ENCODE peak calls at places on chromosomes 7 and 10, in four cellular contexts. L is suprapubic skin, E is endothelial cell of umbilical vein, U is neural progenitor cell. W is an unnamed sample.
A peak's percentile ranks its signal among the peaks of the same experiment; 100 is the strongest.

GRCh38 chr7:46930336-46930735 is 651.6 kb downstream of the TNS3 start:
- DNase-seq in U (no peak), L (no peak), E (peak; percentile 9), W (peak; percentile 95)

GRCh38 chr10:73537288-73537687 is 41.5 kb upstream of the PPP3CB start:
- DNase-seq in L (no peak), E (no peak), U (no peak), W (no peak)

GRCh38 chr10:29622382-29622885 is 12.3 kb downstream of the SVIL start:
- DNase-seq in E (no peak), U (no peak), L (no peak), W (no peak)

GRCh38 chr7:129800901-129801300 is 151.9 kb downstream of the UBE2H start:
- DNase-seq in L (no peak), E (no peak), U (no peak), W (no peak)

GRCh38 chr7:101823086-101823485 is 5.7 kb downstream of the CUX1 start:
- DNase-seq in E (no peak), L (no peak), U (no peak), W (no peak)

GRCh38 chr10:103154464-103155299 is 38.4 kb downstream of the NT5C2 start:
- DNase-seq in U (peak; percentile 21), L (no peak), E (peak; percentile 80), W (peak; percentile 40)

GRCh38 chr10:96560970-96561887 is 25.6 kb downstream of the TM9SF3 start:
- DNase-seq in L (no peak), U (no peak), E (no peak), W (peak; percentile 30)

GRCh38 chr10:69413221-69413865 is 3.4 kb downstream of the TACR2 start:
- DNase-seq in E (peak; percentile 67), L (no peak), U (peak; percentile 83), W (peak; percentile 93)

GRCh38 chr10:22253578-22253882 is 35.7 kb upstream of the EBLN1 start:
- DNase-seq in E (peak; percentile 6), U (peak; percentile 72), L (peak; percentile 70), W (no peak)

GRCh38 chr10:93447970-93448369 is 34.2 kb downstream of the MYOF start:
- DNase-seq in L (no peak), E (no peak), U (no peak), W (no peak)
- H3K4me1 ChIP-seq in L (peaks cover 38% of the 10 kb centered on the region), E (peaks cover 16% of the 10 kb centered on the region), U (peaks cover 16% of the 10 kb centered on the region), W (peaks cover 18% of the 10 kb centered on the region)

DNA sequence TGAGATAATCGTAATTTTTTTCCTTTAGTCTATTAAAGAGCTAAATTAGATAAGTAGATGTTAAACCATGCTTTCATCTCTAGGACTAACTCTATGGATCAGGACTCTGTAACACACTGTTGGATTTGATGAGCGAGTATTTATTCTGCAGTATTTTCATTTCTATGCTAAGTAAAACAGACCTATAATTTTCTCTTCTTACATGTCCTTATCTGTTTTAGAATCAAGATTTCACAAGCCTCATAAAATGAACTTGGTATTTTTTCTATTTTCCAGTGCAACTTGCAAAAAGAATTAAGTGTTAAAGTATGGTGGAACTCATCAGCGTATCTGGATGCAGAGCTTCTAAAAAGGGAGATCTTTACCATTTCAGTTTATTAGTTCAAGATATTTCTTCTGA is 2.4 kb downstream of the CACUL1 start:
- DNase-seq in L (no peak), U (no peak), E (no peak), W (peak; percentile 43)
- H3K4me3 ChIP-seq in L (peak overlapping the region; percentile 67), U (peak overlapping the region; percentile 91), E (no peak overlapping the region), W (peak overlapping the region; percentile 85)

GRCh38 chr7:28539289-28539981 is 127.1 kb downstream of the CREB5 start:
- DNase-seq in L (no peak), U (no peak), E (no peak), W (no peak)
- H3K27me3 ChIP-seq in L (no peaks in the 10 kb centered on the region), U (no peaks in the 10 kb centered on the region), E (peaks cover 6% of the 10 kb centered on the region), W (no peaks in the 10 kb centered on the region)

GRCh38 chr7:142855401-142855743 is 496 bp downstream of the EPHB6 start:
- DNase-seq in U (peak; percentile 48), E (no peak), L (no peak), W (peak; percentile 35)

GRCh38 chr7:142851269-142851668 is 3.6 kb upstream of the EPHB6 start:
- DNase-seq in U (no peak), L (no peak), E (no peak), W (no peak)

GRCh38 chr7:142854505-142855400 is at the start of gene EPHB6:
- DNase-seq in E (no peak), U (peak; percentile 87), L (peak; percentile 89), W (peak; percentile 93)

GRCh38 chr7:142855756-142856564 is 1.1 kb downstream of the EPHB6 start:
- DNase-seq in E (no peak), L (peak; percentile 89), U (no peak), W (peak; percentile 69)

DNA sequence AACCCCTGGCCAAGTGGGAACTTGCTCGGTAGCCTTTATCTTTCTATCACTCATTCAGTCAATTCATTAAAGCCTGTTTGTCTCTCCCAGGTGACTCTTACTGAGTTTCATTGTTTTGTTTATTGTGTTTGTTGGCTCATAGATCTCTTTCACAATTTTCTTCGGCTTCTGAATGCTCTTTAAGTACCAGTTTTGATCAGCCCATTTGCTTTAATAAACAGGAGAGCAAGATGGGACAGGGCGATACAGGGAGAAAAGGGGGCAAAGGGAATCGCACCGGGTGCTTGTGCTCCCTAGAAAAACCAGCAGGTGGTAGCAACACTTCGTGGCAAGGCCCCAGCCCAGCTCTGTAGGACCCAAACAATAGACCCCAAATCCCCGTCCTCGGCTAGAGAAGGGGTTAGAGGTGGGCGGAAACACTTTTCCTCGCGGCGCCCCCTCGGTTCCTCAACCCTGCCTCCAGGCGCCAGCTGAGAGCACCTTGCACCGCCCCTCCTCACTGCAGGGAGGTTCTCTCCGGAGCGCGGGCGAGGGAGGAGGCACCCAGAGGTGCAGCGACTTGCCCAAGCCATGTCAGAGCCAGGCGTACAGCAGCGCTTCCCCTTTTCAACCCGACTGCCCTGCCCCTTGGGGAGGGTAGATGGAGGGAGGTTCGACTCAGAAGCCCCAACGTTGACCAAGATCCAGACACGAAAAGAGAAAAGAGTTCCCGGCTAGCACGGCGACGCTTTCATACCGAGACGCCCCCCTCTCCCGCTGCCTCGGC is 954 bp upstream of the EPHB6 start:
- DNase-seq in U (peak; percentile 93), L (peak; percentile 83), E (peak; percentile 77), W (peak; percentile 83)
- H3K4me1 ChIP-seq in U (peaks cover 4% of the 10 kb centered on the region), L (peaks cover 38% of the 10 kb centered on the region), E (peaks cover 3% of the 10 kb centered on the region), W (peaks cover 17% of the 10 kb centered on the region)

W was measured in adipocyte.